ENCODE peak calls at places on chromosomes 7 and 10, in nine cellular contexts. One of them, this sample, is unnamed.

GRCh38 chr7:102434039-102434481 is 685 bp downstream of the ORAI2 start:
- DNase-seq in kidney: no peak
- DNase-seq in neural progenitor cell: no peak
- DNase-seq in OCI-LY7: peak; percentile 70
- DNase-seq in CD8-positive, alpha-beta T cell: peak; percentile 35
- DNase-seq in adrenal gland: no peak
- DNase-seq in fibroblast of lung: no peak
- DNase-seq in IMR-90: peak; percentile 44
- DNase-seq in testis: no peak
- DNase-seq in this sample: no peak

GRCh38 chr10:14656052-14656451 is 118.6 kb downstream of the FAM107B start:
- DNase-seq in kidney: no peak
- DNase-seq in neural progenitor cell: no peak
- DNase-seq in OCI-LY7: no peak
- DNase-seq in CD8-positive, alpha-beta T cell: no peak
- DNase-seq in adrenal gland: no peak
- DNase-seq in fibroblast of lung: no peak
- DNase-seq in IMR-90: no peak
- DNase-seq in testis: no peak
- DNase-seq in this sample: no peak

GRCh38 chr10:14556285-14556956 is 218.3 kb downstream of the FAM107B start:
- DNase-seq in kidney: no peak
- DNase-seq in neural progenitor cell: peak; percentile 65
- DNase-seq in OCI-LY7: peak; percentile 56
- DNase-seq in CD8-positive, alpha-beta T cell: no peak
- DNase-seq in adrenal gland: no peak
- DNase-seq in fibroblast of lung: peak; percentile 35
- DNase-seq in IMR-90: peak; percentile 23
- DNase-seq in testis: no peak
- DNase-seq in this sample: no peak

GRCh38 chr10:22573820-22574569 is 140.4 kb downstream of the PIP4K2A start:
- DNase-seq in kidney: no peak
- DNase-seq in neural progenitor cell: peak; percentile 25
- DNase-seq in OCI-LY7: peak; percentile 30
- DNase-seq in CD8-positive, alpha-beta T cell: peak; percentile 43
- DNase-seq in adrenal gland: peak; percentile 30
- DNase-seq in fibroblast of lung: peak; percentile 58
- DNase-seq in IMR-90: peak; percentile 41
- DNase-seq in testis: peak; percentile 24
- DNase-seq in this sample: no peak

GRCh38 chr7:100119701-100120517 is 475 bp downstream of the CNPY4 start:
- DNase-seq in kidney: no peak
- DNase-seq in neural progenitor cell: peak; percentile 86
- DNase-seq in OCI-LY7: peak; percentile 77
- DNase-seq in CD8-positive, alpha-beta T cell: peak; percentile 82
- DNase-seq in adrenal gland: peak; percentile 73
- DNase-seq in fibroblast of lung: peak; percentile 65
- DNase-seq in IMR-90: peak; percentile 58
- DNase-seq in testis: peak; percentile 79
- DNase-seq in this sample: no peak

GRCh38 chr7:99919814-99920618 is 686 bp upstream of the TRIM4 start:
- DNase-seq in kidney: no peak
- DNase-seq in neural progenitor cell: no peak
- DNase-seq in OCI-LY7: no peak
- DNase-seq in CD8-positive, alpha-beta T cell: no peak
- DNase-seq in adrenal gland: no peak
- DNase-seq in fibroblast of lung: no peak
- DNase-seq in IMR-90: peak; percentile 9
- DNase-seq in testis: no peak
- DNase-seq in this sample: no peak

GRCh38 chr10:130463104-130463875 is 327.1 kb downstream of the GLRX3 start:
- DNase-seq in kidney: no peak
- DNase-seq in neural progenitor cell: no peak
- DNase-seq in OCI-LY7: no peak
- DNase-seq in CD8-positive, alpha-beta T cell: no peak
- DNase-seq in adrenal gland: no peak
- DNase-seq in fibroblast of lung: no peak
- DNase-seq in IMR-90: no peak
- DNase-seq in testis: peak; percentile 9
- DNase-seq in this sample: no peak

GRCh38 chr10:71565284-71566000 is 154.1 kb downstream of the C10orf105 start:
- DNase-seq in kidney: no peak
- DNase-seq in neural progenitor cell: no peak
- DNase-seq in OCI-LY7: no peak
- DNase-seq in CD8-positive, alpha-beta T cell: no peak
- DNase-seq in adrenal gland: no peak
- DNase-seq in fibroblast of lung: no peak
- DNase-seq in IMR-90: no peak
- DNase-seq in testis: no peak
- DNase-seq in this sample: no peak

GRCh38 chr10:70742537-70743429 is 42.4 kb downstream of the TBATA start:
- DNase-seq in kidney: peak; percentile 78
- DNase-seq in neural progenitor cell: no peak
- DNase-seq in OCI-LY7: no peak
- DNase-seq in CD8-positive, alpha-beta T cell: no peak
- DNase-seq in adrenal gland: peak; percentile 14
- DNase-seq in fibroblast of lung: peak; percentile 85
- DNase-seq in IMR-90: peak; percentile 72
- DNase-seq in testis: no peak
- DNase-seq in this sample: no peak

GRCh38 chr7:45181991-45182855 is 24.6 kb downstream of the RAMP3 start:
- DNase-seq in kidney: peak; percentile 46
- DNase-seq in neural progenitor cell: no peak
- DNase-seq in OCI-LY7: no peak
- DNase-seq in CD8-positive, alpha-beta T cell: no peak
- DNase-seq in adrenal gland: no peak
- DNase-seq in fibroblast of lung: no peak
- DNase-seq in IMR-90: no peak
- DNase-seq in testis: no peak
- DNase-seq in this sample: no peak

GRCh38 chr10:122060250-122060649 is 71.3 kb downstream of the TACC2 start:
- DNase-seq in kidney: no peak
- DNase-seq in neural progenitor cell: no peak
- DNase-seq in OCI-LY7: no peak
- DNase-seq in CD8-positive, alpha-beta T cell: no peak
- DNase-seq in adrenal gland: no peak
- DNase-seq in fibroblast of lung: peak; percentile 31
- DNase-seq in IMR-90: peak; percentile 49
- DNase-seq in testis: no peak
- DNase-seq in this sample: no peak

GRCh38 chr7:100570954-100571828 is 2.5 kb downstream of the SAP25 start:
- DNase-seq in kidney: no peak
- DNase-seq in neural progenitor cell: peak; percentile 38
- DNase-seq in OCI-LY7: no peak
- DNase-seq in CD8-positive, alpha-beta T cell: no peak
- DNase-seq in adrenal gland: no peak
- DNase-seq in fibroblast of lung: no peak
- DNase-seq in IMR-90: no peak
- DNase-seq in testis: no peak
- DNase-seq in this sample: no peak

GRCh38 chr7:141220263-141220662 is 146.4 kb downstream of the TMEM178B start:
- DNase-seq in kidney: no peak
- DNase-seq in neural progenitor cell: peak; percentile 64
- DNase-seq in OCI-LY7: peak; percentile 10
- DNase-seq in CD8-positive, alpha-beta T cell: no peak
- DNase-seq in adrenal gland: no peak
- DNase-seq in fibroblast of lung: peak; percentile 9
- DNase-seq in IMR-90: no peak
- DNase-seq in testis: no peak
- DNase-seq in this sample: no peak

GRCh38 chr7:132080967-132081668 is 495.2 kb downstream of the PLXNA4 start:
- DNase-seq in kidney: no peak
- DNase-seq in neural progenitor cell: no peak
- DNase-seq in OCI-LY7: no peak
- DNase-seq in CD8-positive, alpha-beta T cell: no peak
- DNase-seq in adrenal gland: no peak
- DNase-seq in fibroblast of lung: peak; percentile 75
- DNase-seq in IMR-90: peak; percentile 22
- DNase-seq in testis: peak; percentile 27
- DNase-seq in this sample: no peak

GRCh38 chr7:66426332-66426731 is 202.3 kb upstream of the KCTD7 start:
- DNase-seq in kidney: no peak
- DNase-seq in neural progenitor cell: no peak
- DNase-seq in OCI-LY7: no peak
- DNase-seq in CD8-positive, alpha-beta T cell: no peak
- DNase-seq in adrenal gland: no peak
- DNase-seq in fibroblast of lung: no peak
- DNase-seq in IMR-90: no peak
- DNase-seq in testis: no peak
- DNase-seq in this sample: no peak

GRCh38 chr7:4234498-4234855 is 447.6 kb upstream of the FOXK1 start:
- DNase-seq in kidney: no peak
- DNase-seq in neural progenitor cell: no peak
- DNase-seq in OCI-LY7: no peak
- DNase-seq in CD8-positive, alpha-beta T cell: no peak
- DNase-seq in adrenal gland: no peak
- DNase-seq in fibroblast of lung: no peak
- DNase-seq in IMR-90: no peak
- DNase-seq in testis: no peak
- DNase-seq in this sample: no peak

GRCh38 chr10:49106451-49106850 is 8.9 kb downstream of the VSTM4 start:
- DNase-seq in kidney: no peak
- DNase-seq in neural progenitor cell: no peak
- DNase-seq in OCI-LY7: no peak
- DNase-seq in CD8-positive, alpha-beta T cell: no peak
- DNase-seq in adrenal gland: peak; percentile 80
- DNase-seq in fibroblast of lung: no peak
- DNase-seq in IMR-90: no peak
- DNase-seq in testis: peak; percentile 85
- DNase-seq in this sample: peak; percentile 15

GRCh38 chr7:147722119-147722518 is 868.4 kb upstream of the C7orf33 start:
- DNase-seq in kidney: no peak
- DNase-seq in neural progenitor cell: no peak
- DNase-seq in OCI-LY7: no peak
- DNase-seq in CD8-positive, alpha-beta T cell: no peak
- DNase-seq in adrenal gland: no peak
- DNase-seq in fibroblast of lung: no peak
- DNase-seq in IMR-90: no peak
- DNase-seq in testis: no peak
- DNase-seq in this sample: no peak

GRCh38 chr7:158264881-158265742 is 322.5 kb downstream of the PTPRN2 start:
- DNase-seq in kidney: peak; percentile 49
- DNase-seq in neural progenitor cell: no peak
- DNase-seq in OCI-LY7: no peak
- DNase-seq in CD8-positive, alpha-beta T cell: no peak
- DNase-seq in adrenal gland: no peak
- DNase-seq in fibroblast of lung: no peak
- DNase-seq in IMR-90: no peak
- DNase-seq in testis: no peak
- DNase-seq in this sample: no peak
- TF ChIP-seq CTCF in kidney: no peak
- TF ChIP-seq CTCF in neural progenitor cell: no peak
- TF ChIP-seq CTCF in OCI-LY7: no peak
- TF ChIP-seq CTCF in CD8-positive, alpha-beta T cell: no peak
- TF ChIP-seq CTCF in adrenal gland: no peak
- TF ChIP-seq CTCF in fibroblast of lung: no peak
- TF ChIP-seq CTCF in IMR-90: no peak
- TF ChIP-seq CTCF in testis: no peak
- TF ChIP-seq CTCF in this sample: no peak

GRCh38 chr7:121714559-121715303 is 158.2 kb upstream of the PTPRZ1 start:
- DNase-seq in kidney: no peak
- DNase-seq in neural progenitor cell: peak; percentile 44
- DNase-seq in OCI-LY7: no peak
- DNase-seq in CD8-positive, alpha-beta T cell: no peak
- DNase-seq in adrenal gland: no peak
- DNase-seq in fibroblast of lung: no peak
- DNase-seq in IMR-90: no peak
- DNase-seq in testis: no peak
- DNase-seq in this sample: no peak
- H3K4me3 ChIP-seq in kidney: no peak overlapping the region
- H3K4me3 ChIP-seq in neural progenitor cell: no peak overlapping the region
- H3K4me3 ChIP-seq in OCI-LY7: no peak overlapping the region
- H3K4me3 ChIP-seq in CD8-positive, alpha-beta T cell: no peak overlapping the region
- H3K4me3 ChIP-seq in adrenal gland: no peak overlapping the region
- H3K4me3 ChIP-seq in fibroblast of lung: no peak overlapping the region
- H3K4me3 ChIP-seq in IMR-90: no peak overlapping the region
- H3K4me3 ChIP-seq in testis: no peak overlapping the region
- H3K4me3 ChIP-seq in this sample: no peak overlapping the region

DNA sequence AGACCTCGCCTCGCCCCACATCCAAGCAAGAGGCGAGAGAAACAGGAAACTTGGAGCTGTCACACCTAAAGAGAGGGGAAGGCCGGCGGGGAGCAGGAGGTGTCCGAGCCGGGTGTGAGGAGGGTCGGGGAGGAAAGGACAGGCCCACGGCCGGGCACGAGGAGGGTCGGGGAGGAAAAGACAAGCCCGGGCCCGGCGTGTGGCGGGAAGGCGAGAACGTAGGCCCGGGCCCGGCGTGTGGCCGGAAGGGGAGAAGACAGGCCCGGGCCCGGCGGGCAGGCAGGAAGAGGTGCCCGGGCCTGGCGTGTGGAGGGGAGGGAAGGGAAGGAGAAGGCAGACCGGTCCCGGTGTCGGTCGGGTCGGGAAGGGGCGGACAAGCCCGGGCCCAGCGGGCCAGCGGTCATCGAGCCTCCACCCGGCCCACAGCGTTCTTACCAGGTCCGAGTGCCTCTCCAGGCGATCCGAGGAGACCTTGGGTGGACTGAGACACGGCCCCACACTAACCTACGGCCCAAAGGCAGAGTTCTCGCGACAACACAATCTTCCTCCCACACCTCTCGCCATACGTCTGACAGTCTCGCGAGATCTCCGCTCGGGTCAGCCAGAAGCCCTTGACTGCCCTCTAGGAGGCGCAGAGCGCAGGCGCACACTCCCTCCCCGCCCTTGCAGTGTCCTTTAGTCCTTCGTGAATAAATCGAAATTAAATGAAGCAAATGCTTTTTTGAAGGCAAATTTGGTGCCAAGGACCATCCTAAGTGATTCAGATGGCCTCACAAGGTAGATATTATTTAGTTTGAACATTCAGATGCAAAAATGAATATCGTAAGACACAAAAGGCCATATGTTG is at the start of gene NCOA4:
- DNase-seq in kidney: peak; percentile 99
- DNase-seq in neural progenitor cell: peak; percentile 99
- DNase-seq in OCI-LY7: peak; percentile 99
- DNase-seq in CD8-positive, alpha-beta T cell: peak; percentile 97
- DNase-seq in adrenal gland: peak; percentile 99
- DNase-seq in fibroblast of lung: peak; percentile 99
- DNase-seq in IMR-90: peak; percentile 99
- DNase-seq in testis: peak; percentile 99
- DNase-seq in this sample: peak; percentile 96
- TF ChIP-seq CTCF in kidney: peak; percentile 40
- TF ChIP-seq CTCF in neural progenitor cell: peak; percentile 81
- TF ChIP-seq CTCF in OCI-LY7: peak; percentile 83
- TF ChIP-seq CTCF in CD8-positive, alpha-beta T cell: peak; percentile 69
- TF ChIP-seq CTCF in adrenal gland: peak; percentile 72
- TF ChIP-seq CTCF in fibroblast of lung: peak; percentile 75
- TF ChIP-seq CTCF in IMR-90: peak; percentile 81
- TF ChIP-seq CTCF in testis: peak; percentile 77
- TF ChIP-seq CTCF in this sample: peak; percentile 71

DNA sequence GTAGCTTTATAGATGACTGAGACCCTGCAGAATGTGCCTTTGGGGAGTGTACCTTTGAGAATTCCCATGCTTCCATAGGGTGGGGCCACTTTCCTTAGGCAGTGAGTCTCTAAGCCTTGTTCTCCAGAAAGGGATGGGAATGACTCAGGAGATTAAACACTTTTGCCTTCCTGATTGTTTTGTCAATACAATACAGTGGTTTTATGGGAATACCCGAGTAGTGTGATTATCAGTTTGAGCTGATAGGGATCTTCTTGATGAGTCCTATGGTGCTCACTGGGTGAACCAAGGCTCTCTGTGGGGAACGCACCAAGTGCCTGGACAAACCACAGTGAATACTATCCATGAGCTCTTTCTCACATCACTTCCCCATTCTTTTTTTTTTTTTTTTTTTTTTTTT is 6.3 kb downstream of the MYOF start:
- DNase-seq in kidney: no peak
- DNase-seq in neural progenitor cell: no peak
- DNase-seq in OCI-LY7: no peak
- DNase-seq in CD8-positive, alpha-beta T cell: no peak
- DNase-seq in adrenal gland: no peak
- DNase-seq in fibroblast of lung: no peak
- DNase-seq in IMR-90: peak; percentile 74
- DNase-seq in testis: no peak
- DNase-seq in this sample: no peak
- H3K4me3 ChIP-seq in kidney: no peak overlapping the region
- H3K4me3 ChIP-seq in neural progenitor cell: no peak overlapping the region
- H3K4me3 ChIP-seq in OCI-LY7: no peak overlapping the region
- H3K4me3 ChIP-seq in CD8-positive, alpha-beta T cell: no peak overlapping the region
- H3K4me3 ChIP-seq in adrenal gland: no peak overlapping the region
- H3K4me3 ChIP-seq in fibroblast of lung: no peak overlapping the region
- H3K4me3 ChIP-seq in IMR-90: no peak overlapping the region
- H3K4me3 ChIP-seq in testis: no peak overlapping the region
- H3K4me3 ChIP-seq in this sample: no peak overlapping the region